ENCODE peak calls at places on chromosomes 5 and 9, in five cellular contexts. H, M, K, C and O are unnamed samples.

GRCh38 chr5:74595143-74595915 is 45.2 kb downstream of the ENC1 start:
- DNase-seq in K (peak; percentile 15), C (peak; percentile 38), H (no peak), M (no peak), O (no peak)

GRCh38 chr9:112689341-112689740 is 28.6 kb downstream of the INIP start:
- DNase-seq in H (no peak), M (no peak), K (no peak), C (no peak), O (no peak)

GRCh38 chr5:43227655-43228054 is 35.6 kb downstream of the NIM1K start:
- DNase-seq in K (peak; percentile 47), M (no peak), H (no peak), C (peak; percentile 62), O (no peak)

GRCh38 chr5:88942967-88943291 is 59.9 kb upstream of the MEF2C start:
- DNase-seq in K (no peak), H (no peak), C (no peak), M (no peak), O (no peak)

GRCh38 chr5:89293849-89294248 is 410.9 kb upstream of the MEF2C start:
- DNase-seq in H (no peak), K (no peak), C (no peak), M (no peak), O (no peak)

GRCh38 chr5:28903643-28904042 is 1865.3 kb upstream of the CDH9 start:
- DNase-seq in K (no peak), C (no peak), H (no peak), M (no peak), O (no peak)

GRCh38 chr9:72592501-72593403 is 71.3 kb downstream of the TMC1 start:
- DNase-seq in C (peak; percentile 78), H (no peak), K (no peak), M (no peak), O (peak; percentile 46)

GRCh38 chr5:131381792-131382191 is 117.9 kb downstream of the CDC42SE2 start:
- DNase-seq in M (peak; percentile 26), C (no peak), K (no peak), H (no peak), O (no peak)

GRCh38 chr9:5838884-5839571 is 6.1 kb upstream of the ERMP1 start:
- DNase-seq in H (no peak), K (peak; percentile 77), C (peak; percentile 58), M (peak; percentile 71), O (peak; percentile 62)

GRCh38 chr9:134136117-134136996 is 475 bp downstream of the WDR5 start:
- DNase-seq in C (peak; percentile 51), M (peak; percentile 24), K (no peak), H (no peak), O (no peak)

GRCh38 chr9:126613656-126614055 is at the start of gene LMX1B:
- DNase-seq in M (peak; percentile 22), C (peak; percentile 89), K (peak; percentile 63), H (no peak), O (peak; percentile 85)

GRCh38 chr5:4348418-4348817 is 752.8 kb downstream of the IRX1 start:
- DNase-seq in K (no peak), M (no peak), C (no peak), H (no peak), O (no peak)

GRCh38 chr5:79256563-79256962 is 20.6 kb downstream of the JMY start:
- DNase-seq in K (no peak), H (no peak), C (peak; percentile 35), M (no peak), O (no peak)

GRCh38 chr5:1509346-1510085 is 14.2 kb downstream of the LPCAT1 start:
- DNase-seq in K (no peak), H (no peak), M (no peak), C (no peak), O (no peak)

GRCh38 chr9:121105531-121105930 is 30.8 kb downstream of the CNTRL start:
- DNase-seq in H (no peak), M (no peak), C (no peak), K (no peak), O (no peak)

GRCh38 chr5:87825583-87825982 is 412.9 kb upstream of the CCNH start:
- DNase-seq in M (no peak), C (peak; percentile 7), K (no peak), H (no peak), O (no peak)

GRCh38 chr9:69151506-69151905 is 22.6 kb upstream of the TJP2 start:
- DNase-seq in K (no peak), H (no peak), M (no peak), C (no peak), O (no peak)

GRCh38 chr5:82820958-82821880 is 256.0 kb downstream of the TMEM167A start:
- DNase-seq in C (no peak), K (no peak), H (no peak), M (no peak), O (no peak)

GRCh38 chr5:127652952-127653611 is 4.2 kb downstream of the CTXN3 start:
- DNase-seq in C (no peak), H (no peak), K (no peak), M (no peak), O (no peak)

GRCh38 chr5:127647361-127647958 is 1.4 kb upstream of the CTXN3 start:
- DNase-seq in K (no peak), M (no peak), H (no peak), C (no peak), O (no peak)

GRCh38 chr5:127648997-127649550 is at the start of gene CTXN3:
- DNase-seq in H (no peak), M (no peak), K (no peak), C (no peak), O (peak; percentile 58)

GRCh38 chr5:127650649-127651048 is 1.8 kb downstream of the CTXN3 start:
- DNase-seq in C (no peak), H (no peak), K (no peak), M (no peak), O (no peak)

GRCh38 chr5:127650022-127650421 is 1.1 kb downstream of the CTXN3 start:
- DNase-seq in M (no peak), K (no peak), C (no peak), H (no peak), O (no peak)
- TF ChIP-seq POLR2AphosphoS5 in M (no peak), K (no peak), C (no peak), H (no peak), O (no peak)

DNA sequence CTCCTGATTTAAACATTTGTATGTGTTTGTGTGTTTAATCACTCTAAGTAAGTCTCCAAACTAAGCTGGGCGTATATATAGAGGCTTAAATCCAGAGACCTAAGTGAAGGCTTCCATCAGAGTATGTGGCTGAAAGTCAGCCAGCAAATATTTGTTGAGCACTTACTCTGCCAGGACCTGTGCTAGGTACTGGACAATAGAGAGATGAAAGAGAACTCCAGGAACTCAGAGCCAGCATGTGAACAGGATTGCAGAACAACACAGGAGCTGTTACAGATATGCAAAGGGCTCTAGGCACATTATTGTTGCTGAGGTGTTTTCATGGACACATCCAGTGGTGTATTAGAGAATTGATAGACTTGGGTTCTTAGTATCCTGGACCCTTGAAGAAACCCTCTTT is 4.7 kb upstream of the BNIP1 start:
- DNase-seq in C (peak; percentile 24), K (no peak), M (no peak), H (no peak), O (peak; percentile 37)
- TF ChIP-seq POLR2AphosphoS5 in C (no peak), K (no peak), M (no peak), H (no peak), O (no peak)

DNA sequence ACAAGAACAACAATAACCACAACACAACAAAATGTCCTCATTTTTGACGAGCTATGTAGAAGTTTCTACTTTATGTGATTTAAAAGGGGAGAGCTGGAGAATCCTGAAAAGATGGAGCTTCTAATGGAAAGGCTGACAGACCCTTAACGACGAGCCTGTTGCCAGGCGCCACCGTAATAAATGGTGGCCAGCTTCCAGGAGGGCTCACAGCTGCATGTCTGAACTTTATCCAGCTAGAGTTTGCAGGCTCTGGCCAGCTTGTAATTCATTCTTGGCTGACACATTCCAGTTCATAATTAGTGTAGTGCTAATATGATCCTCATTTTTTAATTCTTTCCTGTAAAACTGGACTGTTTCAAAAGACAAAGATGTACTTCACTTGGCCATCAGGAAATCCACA is 246.7 kb downstream of the GAS1 start:
- DNase-seq in M (peak; percentile 12), C (no peak), K (no peak), H (no peak), O (no peak)
- TF ChIP-seq POLR2AphosphoS5 in M (no peak), C (no peak), K (no peak), H (no peak), O (no peak)

DNA sequence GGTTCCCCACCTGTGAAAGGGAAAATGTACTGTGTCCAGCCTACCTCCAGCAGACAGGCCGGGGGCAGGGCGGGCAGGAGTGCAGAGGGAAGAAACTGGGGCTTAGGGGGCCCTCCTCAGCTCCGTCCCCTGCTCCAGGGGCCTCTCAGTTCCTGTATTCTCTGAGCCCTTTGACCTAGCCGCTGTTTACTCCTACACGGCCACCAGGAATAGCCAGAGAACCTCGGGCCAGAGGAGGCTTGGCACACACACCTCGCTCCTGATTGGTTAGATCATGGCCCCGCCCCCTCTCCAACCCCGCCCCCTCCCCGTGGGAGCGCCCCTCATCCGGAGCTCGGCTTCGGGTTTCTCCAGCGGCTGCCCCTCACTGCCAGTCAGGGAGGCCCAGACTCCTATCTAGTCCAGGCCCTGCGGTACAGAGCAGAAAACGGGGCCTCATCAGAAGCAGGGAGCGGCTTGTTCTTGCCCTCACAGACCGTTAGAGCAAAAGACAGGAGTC is 2.2 kb downstream of the ST6GALNAC6 start:
- DNase-seq in H (peak; percentile 99), M (peak; percentile 74), K (no peak), C (peak; percentile 93), O (peak; percentile 88)
- TF ChIP-seq POLR2AphosphoS5 in H (no peak), M (no peak), K (no peak), C (peak; percentile 49), O (no peak)

GRCh38 chr9:19788614-19789271 is at the start of gene SLC24A2:
- DNase-seq in M (no peak), K (no peak), C (peak; percentile 75), H (no peak), O (no peak)
- TF ChIP-seq POLR2AphosphoS5 in M (no peak), K (no peak), C (peak; percentile 52), H (no peak), O (no peak)

DNA sequence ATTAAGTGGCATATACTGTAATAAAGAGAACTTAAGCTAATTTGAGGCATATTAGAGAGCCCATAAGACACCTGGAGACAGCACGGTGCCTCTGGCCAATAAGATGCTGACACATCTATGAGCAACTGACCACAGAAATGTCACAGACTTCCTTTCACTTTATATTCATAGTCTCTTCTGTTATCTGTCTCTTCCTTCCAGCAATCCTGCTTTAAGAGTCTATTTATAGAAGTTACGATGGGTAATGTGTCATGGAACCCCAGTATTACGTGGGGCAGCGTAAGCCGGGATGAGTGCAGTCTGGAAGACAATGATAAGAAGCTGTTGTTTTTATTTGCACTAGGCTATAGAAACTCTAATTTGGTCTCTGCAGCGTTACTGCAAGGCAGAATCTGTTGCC is 136.8 kb downstream of the CFAP90 start:
- DNase-seq in H (no peak), K (no peak), C (no peak), M (no peak), O (no peak)
- TF ChIP-seq POLR2AphosphoS5 in H (no peak), K (no peak), C (no peak), M (no peak), O (no peak)

DNA sequence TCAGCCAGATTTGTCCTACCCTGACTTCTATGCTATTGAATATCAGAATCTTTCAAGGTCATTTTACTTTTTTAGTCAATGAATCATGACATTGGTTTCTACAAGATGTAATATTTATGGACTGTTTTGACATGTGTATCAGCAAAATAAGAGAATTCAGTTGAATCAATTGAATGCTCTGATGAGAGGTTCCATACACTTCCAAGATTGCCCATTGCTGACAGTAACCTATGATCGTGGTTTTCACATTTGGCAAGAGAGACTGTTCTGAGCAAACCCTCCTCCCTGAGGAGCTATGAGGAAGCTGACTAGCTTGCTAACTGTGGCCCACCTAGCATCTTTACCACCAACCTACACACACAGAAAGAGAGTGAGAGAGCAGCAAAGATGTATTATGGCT is 56.7 kb upstream of the FST start:
- DNase-seq in M (no peak), K (no peak), C (no peak), H (no peak), O (no peak)
- TF ChIP-seq POLR2AphosphoS5 in M (no peak), K (no peak), C (no peak), H (no peak), O (no peak)

GRCh38 chr9:76905984-76906861 is at the start of gene PRUNE2:
- DNase-seq in H (no peak), M (peak; percentile 87), C (peak; percentile 96), K (no peak), O (peak; percentile 70)
- TF ChIP-seq POLR2AphosphoS5 in H (peak; percentile 88), M (peak; percentile 80), C (peak; percentile 48), K (no peak), O (no peak)